ENCODE peak calls at places on chromosome 12, in six cellular contexts. T, W, F, U, D and J are unnamed samples.

GRCh38 chr12:101935769-101936741 is 58.7 kb downstream of the DRAM1 start:
- DNase-seq in T (peak; percentile 70), W (peak; percentile 58), F (peak; percentile 99), U (no peak), D (no peak), J (no peak)

GRCh38 chr12:67068204-67068731 is 200.9 kb upstream of the CAND1 start:
- DNase-seq in T (no peak), W (no peak), F (no peak), U (no peak), D (no peak), J (no peak)

GRCh38 chr12:46556105-46556559 is 183.6 kb upstream of the SLC38A2 start:
- DNase-seq in T (no peak), W (no peak), F (peak; percentile 99), U (no peak), D (no peak), J (no peak)

GRCh38 chr12:66269757-66270383 is 32.4 kb upstream of the HELB start:
- DNase-seq in T (no peak), W (no peak), F (peak; percentile 62), U (no peak), D (no peak), J (no peak)

GRCh38 chr12:53500119-53500775 is 836 bp upstream of the TARBP2 start:
- DNase-seq in T (peak; percentile 73), W (peak; percentile 92), F (peak; percentile 65), U (no peak), D (no peak), J (no peak)

GRCh38 chr12:127677537-127678131 is 589.3 kb upstream of the TMEM132C start:
- DNase-seq in T (peak; percentile 53), W (peak; percentile 40), F (peak; percentile 70), U (no peak), D (peak; percentile 89), J (peak; percentile 70)

GRCh38 chr12:54443446-54443845 is 24.4 kb upstream of the ITGA5 start:
- DNase-seq in T (no peak), W (no peak), F (no peak), U (no peak), D (no peak), J (no peak)

GRCh38 chr12:76024942-76025600 is 6.5 kb downstream of the PHLDA1 start:
- DNase-seq in T (no peak), W (no peak), F (peak; percentile 90), U (no peak), D (no peak), J (no peak)

GRCh38 chr12:10196210-10196609 is 16.5 kb upstream of the GABARAPL1 start:
- DNase-seq in T (no peak), W (no peak), F (no peak), U (no peak), D (no peak), J (no peak)

GRCh38 chr12:120117961-120118709 is 1.6 kb upstream of the RAB35 start:
- DNase-seq in T (no peak), W (no peak), F (peak; percentile 67), U (no peak), D (no peak), J (no peak)

GRCh38 chr12:64890873-64891468 is 66.5 kb downstream of the TBC1D30 start:
- DNase-seq in T (no peak), W (no peak), F (peak; percentile 70), U (no peak), D (no peak), J (no peak)

GRCh38 chr12:34390171-34390841 is 368.0 kb downstream of the ALG10 start:
- DNase-seq in T (peak; percentile 11), W (no peak), F (no peak), U (peak; percentile 6), D (peak; percentile 79), J (peak; percentile 48)

GRCh38 chr12:89230376-89231101 is 121.8 kb downstream of the DUSP6 start:
- DNase-seq in T (no peak), W (no peak), F (no peak), U (no peak), D (no peak), J (no peak)

GRCh38 chr12:118052324-118053070 is 8.5 kb downstream of the WSB2 start:
- DNase-seq in T (peak; percentile 87), W (peak; percentile 73), F (peak; percentile 95), U (peak; percentile 63), D (no peak), J (peak; percentile 83)

GRCh38 chr12:14769837-14770494 is 33.3 kb downstream of the WBP11 start:
- DNase-seq in T (peak; percentile 85), W (peak; percentile 78), F (peak; percentile 68), U (peak; percentile 89), D (peak; percentile 95), J (peak; percentile 88)

GRCh38 chr12:124713436-124714082 is 146.1 kb upstream of the NCOR2 start:
- DNase-seq in T (peak; percentile 45), W (no peak), F (peak; percentile 89), U (no peak), D (peak; percentile 95), J (no peak)

GRCh38 chr12:3222306-3222705 is 145.1 kb downstream of the TSPAN9 start:
- DNase-seq in T (no peak), W (no peak), F (no peak), U (no peak), D (no peak), J (no peak)

GRCh38 chr12:1836241-1836803 is 16.0 kb downstream of the LRTM2 start:
- DNase-seq in T (no peak), W (no peak), F (no peak), U (no peak), D (no peak), J (no peak)

GRCh38 chr12:108403952-108404351 is 64.8 kb upstream of the CMKLR1 start:
- DNase-seq in T (no peak), W (no peak), F (no peak), U (no peak), D (no peak), J (no peak)

GRCh38 chr12:123966596-123966995 is 6.0 kb downstream of the CCDC92 start:
- DNase-seq in T (no peak), W (no peak), F (peak; percentile 80), U (no peak), D (no peak), J (no peak)

GRCh38 chr12:66244446-66244845 is 55.4 kb downstream of the IRAK3 start:
- DNase-seq in T (no peak), W (no peak), F (no peak), U (no peak), D (no peak), J (no peak)

GRCh38 chr12:11497995-11498394 is 102.6 kb upstream of the PRB2 start:
- DNase-seq in T (no peak), W (no peak), F (no peak), U (no peak), D (no peak), J (no peak)

GRCh38 chr12:15707516-15708199 is 81.5 kb downstream of the EPS8 start:
- DNase-seq in T (no peak), W (no peak), F (no peak), U (no peak), D (no peak), J (no peak)

DNA sequence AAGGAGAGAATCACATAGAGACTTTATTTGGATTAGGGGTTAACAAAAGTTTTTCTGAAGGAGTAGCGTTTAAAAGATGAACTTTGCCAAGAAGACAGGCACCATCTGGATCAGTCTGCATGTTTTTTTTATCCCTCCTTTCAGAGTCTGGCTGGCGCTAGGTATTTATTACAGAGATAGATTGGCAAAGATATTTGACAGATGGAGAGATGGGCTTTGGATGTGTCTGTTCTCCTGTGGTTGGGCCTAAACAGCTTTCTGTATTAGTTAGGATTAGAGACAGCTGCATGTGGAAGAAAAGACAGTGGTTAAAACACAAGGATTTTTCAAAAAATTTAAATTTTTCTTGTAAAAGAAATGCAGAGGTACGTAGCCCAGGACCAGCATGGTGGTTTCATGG is 133.9 kb downstream of the C12orf75 start:
- DNase-seq in T (no peak), W (no peak), F (no peak), U (no peak), D (no peak), J (no peak)
- TF ChIP-seq POLR2A in T (no peak), W (no peak), F (no peak), U (no peak), D (no peak), J (no peak)

GRCh38 chr12:131761638-131762037 is 50.7 kb downstream of the SFSWAP start:
- DNase-seq in T (no peak), W (no peak), F (no peak), U (peak; percentile 6), D (no peak), J (no peak)

GRCh38 chr12:131764738-131765137 is 53.8 kb downstream of the SFSWAP start:
- DNase-seq in T (no peak), W (no peak), F (no peak), U (peak; percentile 47), D (no peak), J (no peak)

GRCh38 chr12:131765961-131766360 is 55.1 kb downstream of the SFSWAP start:
- DNase-seq in T (no peak), W (no peak), F (no peak), U (peak; percentile 30), D (no peak), J (no peak)

GRCh38 chr12:131770120-131770519 is 58.1 kb upstream of the MMP17 start:
- DNase-seq in T (no peak), W (no peak), F (no peak), U (peak; percentile 22), D (no peak), J (no peak)

GRCh38 chr12:131766382-131767107 is 55.7 kb downstream of the SFSWAP start:
- DNase-seq in T (no peak), W (no peak), F (no peak), U (peak; percentile 33), D (no peak), J (no peak)
- H3K36me3 ChIP-seq in T (peaks cover 87% of the 10 kb centered on the region), W (no peaks in the 10 kb centered on the region), F (peaks cover 57% of the 10 kb centered on the region), U (no peaks in the 10 kb centered on the region), D (peaks cover 98% of the 10 kb centered on the region), J (peaks cover 94% of the 10 kb centered on the region)

GRCh38 chr12:104944252-104944651 is 13.8 kb downstream of the SLC41A2 start:
- DNase-seq in T (no peak), W (no peak), F (no peak), U (no peak), D (no peak), J (no peak)
- TF ChIP-seq POLR2A in T (no peak), W (no peak), F (no peak), U (no peak), D (no peak), J (no peak)

GRCh38 chr12:121436706-121437105 is 36.8 kb downstream of the RNF34 start:
- DNase-seq in T (no peak), W (no peak), F (no peak), U (no peak), D (no peak), J (no peak)

GRCh38 chr12:121438207-121438606 is 38.3 kb downstream of the RNF34 start:
- DNase-seq in T (no peak), W (no peak), F (no peak), U (no peak), D (no peak), J (no peak)

GRCh38 chr12:121440768-121441167 is 40.9 kb downstream of the RNF34 start:
- DNase-seq in T (no peak), W (no peak), F (no peak), U (no peak), D (no peak), J (no peak)

GRCh38 chr12:121439715-121440114 is 39.8 kb downstream of the RNF34 start:
- DNase-seq in T (no peak), W (no peak), F (no peak), U (no peak), D (no peak), J (no peak)

DNA sequence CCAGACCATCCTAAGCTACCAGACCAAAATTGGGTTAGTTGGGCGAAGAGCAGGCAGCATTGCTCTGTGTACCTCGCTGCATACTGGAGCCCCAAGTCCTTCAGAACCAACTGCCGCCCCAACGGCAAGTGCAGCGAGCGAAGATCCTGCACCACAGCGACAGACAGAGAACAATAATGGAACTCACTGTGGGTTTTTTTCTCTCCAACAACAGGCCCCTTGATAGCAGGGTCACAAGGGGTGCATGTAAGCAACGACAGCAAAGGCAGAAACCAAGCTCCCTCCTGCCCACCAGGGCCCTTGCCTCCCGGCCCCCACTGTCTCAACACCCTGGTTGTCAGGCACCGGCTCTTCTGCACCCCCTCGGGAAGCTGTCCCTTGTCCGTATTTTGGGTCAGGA is 39.0 kb downstream of the RNF34 start:
- DNase-seq in T (no peak), W (no peak), F (no peak), U (no peak), D (no peak), J (no peak)
- H3K36me3 ChIP-seq in T (peaks cover 56% of the 10 kb centered on the region), W (no peaks in the 10 kb centered on the region), F (peaks cover 50% of the 10 kb centered on the region), U (no peaks in the 10 kb centered on the region), D (peaks cover 75% of the 10 kb centered on the region), J (peaks cover 66% of the 10 kb centered on the region)